ENCODE peak calls at places on chromosome 6, in four cellular contexts. A, C, Y and D are unnamed samples.

GRCh38 chr6:34795836-34796425 is 4.0 kb downstream of the BLTP3A start:
- DNase-seq in A (no peak), C (no peak), Y (peak; percentile 34), D (no peak)

GRCh38 chr6:121453191-121453590 is 17.7 kb downstream of the GJA1 start:
- DNase-seq in A (no peak), C (no peak), Y (no peak), D (no peak)

GRCh38 chr6:30260036-30260504 is 46.9 kb upstream of the TRIM26 start:
- DNase-seq in A (peak; percentile 49), C (no peak), Y (peak; percentile 23), D (no peak)

GRCh38 chr6:43668151-43669028 is 19.2 kb downstream of the MRPS18A start:
- DNase-seq in A (peak; percentile 72), C (peak; percentile 54), Y (peak; percentile 71), D (peak; percentile 23)

GRCh38 chr6:31541059-31541657 is 645 bp downstream of the DDX39B start:
- DNase-seq in A (no peak), C (peak; percentile 43), Y (peak; percentile 76), D (no peak)

GRCh38 chr6:85354761-85355618 is 94.9 kb upstream of the NT5E start:
- DNase-seq in A (peak; percentile 72), C (peak; percentile 73), Y (peak; percentile 81), D (peak; percentile 18)

GRCh38 chr6:38067263-38067980 is 247.9 kb downstream of the ZFAND3 start:
- DNase-seq in A (no peak), C (no peak), Y (no peak), D (no peak)

GRCh38 chr6:39339557-39340555 is 17.4 kb upstream of the KCNK16 start:
- DNase-seq in A (no peak), C (no peak), Y (no peak), D (no peak)

GRCh38 chr6:6801635-6802218 is 213.2 kb downstream of the LY86 start:
- DNase-seq in A (no peak), C (no peak), Y (no peak), D (no peak)

GRCh38 chr6:126716826-126717514 is 377.1 kb downstream of the CENPW start:
- DNase-seq in A (no peak), C (no peak), Y (no peak), D (no peak)

GRCh38 chr6:17394192-17394611 is 807 bp downstream of the CAP2 start:
- DNase-seq in A (peak; percentile 44), C (peak; percentile 59), Y (peak; percentile 58), D (no peak)

GRCh38 chr6:1103945-1104623 is 207.8 kb upstream of the FOXQ1 start:
- DNase-seq in A (no peak), C (no peak), Y (no peak), D (no peak)

GRCh38 chr6:112912351-112913101 is 565.4 kb downstream of the RFPL4B start:
- DNase-seq in A (no peak), C (no peak), Y (peak; percentile 71), D (no peak)

GRCh38 chr6:167547751-167548150 is 222.9 kb downstream of the TTLL2 start:
- DNase-seq in A (no peak), C (no peak), Y (peak; percentile 87), D (no peak)

GRCh38 chr6:69180361-69181067 is 545.4 kb downstream of the ADGRB3 start:
- DNase-seq in A (no peak), C (no peak), Y (no peak), D (no peak)

GRCh38 chr6:7112741-7113313 is 5.1 kb downstream of the RREB1 start:
- DNase-seq in A (no peak), C (no peak), Y (no peak), D (no peak)

GRCh38 chr6:88855521-88856152 is 107.8 kb downstream of the RNGTT start:
- DNase-seq in A (no peak), C (no peak), Y (no peak), D (no peak)

GRCh38 chr6:21587925-21588811 is 5.4 kb upstream of the SOX4 start:
- DNase-seq in A (peak; percentile 66), C (peak; percentile 66), Y (peak; percentile 68), D (peak; percentile 26)

GRCh38 chr6:165446331-165446730 is 136.9 kb upstream of the C6orf118 start:
- DNase-seq in A (no peak), C (no peak), Y (no peak), D (no peak)

GRCh38 chr6:70820778-70821177 is 136.1 kb downstream of the B3GAT2 start:
- DNase-seq in A (no peak), C (no peak), Y (no peak), D (no peak)

GRCh38 chr6:170266061-170266825 is 24.6 kb downstream of the DLL1 start:
- DNase-seq in A (peak; percentile 73), C (no peak), Y (peak; percentile 5), D (peak; percentile 70)

GRCh38 chr6:11766056-11766455 is 12.5 kb downstream of the ADTRP start:
- DNase-seq in A (no peak), C (no peak), Y (peak; percentile 25), D (no peak)

GRCh38 chr6:107114872-107115694 is at the start of gene BEND3:
- DNase-seq in A (peak; percentile 50), C (no peak), Y (peak; percentile 24), D (peak; percentile 69)

GRCh38 chr6:30901436-30901835 is 6.6 kb upstream of the GTF2H4 start:
- DNase-seq in A (no peak), C (no peak), Y (no peak), D (no peak)

GRCh38 chr6:2404211-2404929 is 159.0 kb upstream of the GMDS start:
- DNase-seq in A (no peak), C (no peak), Y (no peak), D (no peak)

DNA sequence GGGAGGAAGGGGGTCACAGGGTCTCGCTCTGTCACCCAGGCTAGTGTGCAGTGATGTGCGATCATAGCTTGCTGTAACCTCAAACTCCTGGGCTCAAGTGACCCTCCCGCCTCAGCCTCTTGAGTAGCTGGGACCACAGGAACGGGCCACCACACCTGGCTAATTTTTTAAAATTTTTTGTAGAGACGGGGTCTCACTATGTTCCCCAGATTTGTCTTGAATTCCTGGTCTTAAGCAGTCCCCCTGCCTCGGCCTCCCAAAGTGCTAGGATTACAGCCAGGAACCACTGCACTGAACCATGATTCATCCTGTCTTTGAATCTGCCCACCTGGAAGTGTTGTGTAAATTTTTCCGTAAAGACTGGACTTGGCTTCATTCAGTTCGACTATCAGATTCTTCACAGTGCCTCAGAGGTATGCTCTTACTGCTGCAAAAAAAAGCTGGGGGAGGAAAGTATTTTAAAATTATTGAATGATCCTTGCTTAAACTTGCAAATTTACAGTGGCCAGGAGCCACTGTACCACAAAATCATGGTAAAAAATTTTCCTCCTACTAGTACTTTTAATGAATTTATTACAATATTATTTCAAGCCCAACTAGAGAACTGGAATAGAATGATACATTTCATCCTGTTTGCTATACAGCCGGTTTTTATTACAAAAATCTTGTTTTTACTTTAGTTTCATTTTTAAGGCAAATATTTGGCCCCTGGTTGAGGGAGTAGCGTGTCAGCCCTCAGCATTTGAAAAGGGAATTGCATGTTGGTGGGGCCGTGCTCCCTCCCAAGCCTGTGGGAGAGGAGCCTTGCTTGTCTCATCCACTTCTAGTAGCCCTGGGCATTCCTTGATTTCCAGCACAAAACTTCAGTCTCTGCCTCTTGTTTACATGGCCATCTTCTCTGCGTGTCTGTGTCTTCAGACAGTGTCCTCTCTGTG is 202.5 kb upstream of the SGK1 start:
- DNase-seq in A (no peak), C (no peak), Y (peak; percentile 63), D (no peak)
- H3K27ac ChIP-seq in A (peak overlapping the region; percentile 38), C (no peak overlapping the region), Y (no peak overlapping the region), D (peak overlapping the region; percentile 19)

DNA sequence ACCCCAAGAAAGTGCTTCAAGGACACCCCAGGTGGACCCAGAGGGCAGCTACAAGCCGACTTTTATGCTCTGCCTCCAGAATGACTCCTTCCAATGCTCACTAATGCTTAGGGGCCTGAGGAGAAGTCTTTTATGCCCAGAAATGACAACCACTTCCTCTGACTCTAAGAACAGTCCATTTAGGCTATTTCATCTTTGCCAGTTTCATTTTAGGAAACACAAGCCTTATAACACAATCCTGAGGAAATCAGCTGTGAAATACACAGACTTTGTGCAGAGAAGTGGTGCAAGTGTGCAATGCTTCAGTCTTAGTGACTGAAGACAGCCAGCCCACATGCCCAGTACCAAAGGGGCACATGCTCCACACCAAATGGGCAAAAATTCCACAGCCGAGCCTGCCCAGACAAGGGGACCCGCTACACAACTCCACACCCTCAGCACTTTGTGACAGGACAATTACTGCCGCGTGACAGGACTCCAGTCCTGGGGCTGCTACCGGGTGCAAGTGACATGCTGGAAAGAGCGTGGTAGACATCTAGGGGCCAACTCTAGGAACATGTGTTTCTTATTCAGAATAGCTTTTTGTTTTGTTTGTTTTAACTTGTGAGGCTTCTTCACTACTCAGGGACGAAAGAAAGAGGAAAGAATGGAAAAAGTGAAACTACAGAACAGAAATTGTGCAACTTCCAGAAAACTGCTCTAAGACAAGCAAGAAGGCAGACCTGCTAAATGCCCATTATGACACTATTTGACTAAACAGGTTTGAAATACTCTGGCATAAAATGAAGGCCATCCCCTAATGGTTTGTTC is 28.2 kb upstream of the PLAGL1 start:
- DNase-seq in A (no peak), C (no peak), Y (peak; percentile 31), D (no peak)
- H3K27ac ChIP-seq in A (no peak overlapping the region), C (no peak overlapping the region), Y (no peak overlapping the region), D (no peak overlapping the region)

DNA sequence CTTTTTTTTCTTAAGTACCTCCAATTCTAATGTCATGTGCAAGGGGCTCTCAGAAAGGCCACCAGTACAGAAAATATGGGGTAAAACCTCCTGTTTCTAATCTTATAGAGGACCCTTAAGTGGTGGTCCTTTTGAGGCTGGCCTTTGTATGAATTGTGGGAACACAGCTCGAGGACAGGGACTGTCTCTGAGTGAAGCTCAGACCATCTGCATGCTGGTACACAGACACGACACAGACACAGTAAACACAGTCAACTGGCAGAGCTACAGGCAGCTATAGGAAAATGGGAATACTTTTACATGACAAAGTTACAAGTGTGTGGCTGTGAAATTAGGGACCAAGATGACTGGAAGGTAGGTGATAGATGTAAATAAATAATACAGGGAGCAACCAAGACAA is 143.9 kb upstream of the PREP start:
- DNase-seq in A (no peak), C (no peak), Y (no peak), D (no peak)
- H3K27ac ChIP-seq in A (no peak overlapping the region), C (peak overlapping the region; percentile 53), Y (no peak overlapping the region), D (no peak overlapping the region)

DNA sequence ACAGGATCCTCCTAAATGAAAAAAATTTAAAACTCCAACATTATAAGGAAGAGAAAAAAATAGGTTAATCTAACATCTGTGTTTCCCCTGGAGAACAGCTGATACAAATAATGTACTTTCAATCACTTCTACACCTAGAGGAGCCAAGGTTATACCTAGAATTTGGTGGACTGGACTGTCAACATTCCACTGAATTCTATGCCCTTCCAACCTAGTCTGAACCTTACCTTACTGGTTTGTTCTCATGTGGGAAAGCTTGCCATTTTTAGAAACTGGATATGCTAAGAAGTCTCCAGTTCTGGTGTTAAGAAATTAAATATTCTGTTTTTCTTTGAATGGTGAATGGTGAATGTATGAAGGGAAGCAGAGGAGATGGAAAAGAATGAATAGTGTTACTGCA is 162.4 kb downstream of the DST start:
- DNase-seq in A (no peak), C (no peak), Y (no peak), D (no peak)
- H3K27ac ChIP-seq in A (no peak overlapping the region), C (no peak overlapping the region), Y (no peak overlapping the region), D (no peak overlapping the region)